ENCODE peak calls at places on chromosome 11, in nine cellular contexts. V, S, C, Y, J, K, O, N and T are unnamed samples.

GRCh38 chr11:35237860-35238715 is 99.1 kb downstream of the CD44 start:
- DNase-seq in V (no peak), S (no peak), C (peak), Y (peak), J (peak), K (no peak), O (peak), N (peak), T (no peak)

GRCh38 chr11:56706486-56706885 is 7.6 kb downstream of the OR9G1 start:
- DNase-seq in V (no peak), S (no peak), C (no peak), Y (no peak), J (no peak), K (no peak), O (no peak), N (no peak), T (no peak)

GRCh38 chr11:1281326-1281973 is 28.0 kb downstream of the TOLLIP start:
- DNase-seq in V (no peak), S (no peak), C (no peak), Y (no peak), J (no peak), K (no peak), O (no peak), N (no peak), T (no peak)

GRCh38 chr11:13772223-13773046 is 104.0 kb downstream of the FAR1 start:
- DNase-seq in V (no peak), S (no peak), C (peak), Y (peak), J (peak), K (no peak), O (peak), N (no peak), T (no peak)

GRCh38 chr11:9803685-9804413 is 140.0 kb downstream of the SWAP70 start:
- DNase-seq in V (no peak), S (no peak), C (no peak), Y (no peak), J (no peak), K (no peak), O (no peak), N (no peak), T (no peak)

GRCh38 chr11:108125126-108125525 is 3.8 kb downstream of the ACAT1 start:
- DNase-seq in V (no peak), S (no peak), C (no peak), Y (no peak), J (no peak), K (no peak), O (no peak), N (no peak), T (no peak)

GRCh38 chr11:111298466-111299110 is at the start of gene POU2AF3:
- DNase-seq in V (no peak), S (no peak), C (no peak), Y (no peak), J (no peak), K (no peak), O (no peak), N (no peak), T (no peak)

GRCh38 chr11:45794169-45794568 is 10.8 kb upstream of the SLC35C1 start:
- DNase-seq in V (no peak), S (no peak), C (no peak), Y (no peak), J (no peak), K (no peak), O (no peak), N (peak), T (no peak)

GRCh38 chr11:68164437-68164836 is 43.2 kb upstream of the CHKA start:
- DNase-seq in V (no peak), S (no peak), C (no peak), Y (no peak), J (no peak), K (no peak), O (peak), N (no peak), T (no peak)

GRCh38 chr11:11748706-11749365 is 92.9 kb upstream of the USP47 start:
- DNase-seq in V (no peak), S (no peak), C (no peak), Y (no peak), J (no peak), K (no peak), O (peak), N (no peak), T (no peak)

GRCh38 chr11:81497202-81497804 is 1236.4 kb downstream of the FAM181B start:
- DNase-seq in V (no peak), S (no peak), C (peak), Y (no peak), J (peak), K (no peak), O (peak), N (no peak), T (no peak)

GRCh38 chr11:131998020-131998419 is 627.6 kb downstream of the NTM start:
- DNase-seq in V (no peak), S (no peak), C (no peak), Y (no peak), J (no peak), K (no peak), O (no peak), N (no peak), T (no peak)

GRCh38 chr11:35488117-35488516 is 37.3 kb downstream of the PAMR1 start:
- DNase-seq in V (no peak), S (no peak), C (no peak), Y (no peak), J (no peak), K (no peak), O (no peak), N (no peak), T (no peak)

GRCh38 chr11:113847111-113847510 is 28.3 kb downstream of the USP28 start:
- DNase-seq in V (no peak), S (no peak), C (no peak), Y (no peak), J (no peak), K (no peak), O (no peak), N (no peak), T (no peak)

GRCh38 chr11:86519064-86519911 is 144.6 kb downstream of the CCDC81 start:
- DNase-seq in V (no peak), S (no peak), C (no peak), Y (no peak), J (no peak), K (no peak), O (peak), N (no peak), T (no peak)

GRCh38 chr11:63839508-63840355 is 822 bp downstream of the MARK2 start:
- DNase-seq in V (no peak), S (peak), C (peak), Y (no peak), J (peak), K (no peak), O (peak), N (peak), T (no peak)

GRCh38 chr11:58133329-58134076 is 8.2 kb upstream of the OR9I1 start:
- DNase-seq in V (no peak), S (no peak), C (no peak), Y (no peak), J (no peak), K (no peak), O (peak), N (no peak), T (no peak)

GRCh38 chr11:115631609-115632008 is 127.4 kb upstream of the CADM1 start:
- DNase-seq in V (no peak), S (no peak), C (no peak), Y (no peak), J (no peak), K (no peak), O (no peak), N (no peak), T (no peak)